ENCODE peak calls at places on chromosomes 1 and 21, in eight cellular contexts. M is Caco-2, U is psoas muscle, R is astrocyte of the cerebellum, I is GM12864, B is bronchial epithelial cell, H is cardiac muscle cell, A is epithelial cell of esophagus. G is an unnamed sample.

GRCh38 chr1:148362930-148363810 is 119.9 kb downstream of the PPIAL4G start:
- DNase-seq in B (peak), M (no peak), I (no peak), H (no peak), U (no peak), R (no peak), A (peak), G (no peak)

GRCh38 chr1:57124768-57125446 is 159.1 kb upstream of the C8B start:
- DNase-seq in R (no peak), I (no peak), B (peak), A (peak), U (no peak), H (peak), M (no peak), G (peak)

GRCh38 chr1:26705788-26706237 is 10.0 kb downstream of the ARID1A start:
- DNase-seq in I (no peak), H (peak), B (peak), M (no peak), R (peak), U (no peak), A (peak), G (peak)

GRCh38 chr1:155127105-155127671 is 488 bp upstream of the EFNA1 start:
- DNase-seq in R (no peak), A (peak), H (peak), B (peak), M (peak), U (peak), I (no peak), G (peak)

GRCh38 chr1:108200627-108201106 is 524 bp upstream of the SLC25A24 start:
- DNase-seq in A (peak), H (peak), B (peak), U (no peak), M (peak), R (no peak), I (no peak), G (peak)

GRCh38 chr1:118984990-118985608 is 3.0 kb downstream of the TBX15 start:
- DNase-seq in R (no peak), A (no peak), B (no peak), H (no peak), I (no peak), M (no peak), U (no peak), G (no peak)

GRCh38 chr1:27349784-27350672 is 8.2 kb downstream of the SYTL1 start:
- DNase-seq in M (peak), A (peak), H (peak), I (no peak), U (peak), B (peak), R (no peak), G (peak)

GRCh38 chr21:15277498-15277897 is 212.7 kb upstream of the NRIP1 start:
- DNase-seq in R (peak), A (no peak), B (no peak), H (no peak), I (no peak), U (no peak), M (no peak), G (no peak)

GRCh38 chr1:158998781-158999161 is 10.9 kb upstream of the IFI16 start:
- DNase-seq in U (peak), I (no peak), M (no peak), A (peak), R (no peak), B (peak), H (peak), G (no peak)

GRCh38 chr1:167922611-167923074 is 8.7 kb upstream of the ADCY10 start:
- DNase-seq in R (no peak), B (peak), H (no peak), M (no peak), I (no peak), U (no peak), A (peak), G (no peak)

GRCh38 chr1:76957961-76958360 is 90.7 kb downstream of the ST6GALNAC5 start:
- DNase-seq in H (no peak), B (no peak), M (no peak), R (no peak), U (no peak), A (no peak), I (no peak), G (no peak)

GRCh38 chr1:20076223-20076622 is 6.2 kb downstream of the PLA2G5 start:
- DNase-seq in R (no peak), A (no peak), B (no peak), U (no peak), M (no peak), H (no peak), I (no peak), G (no peak)

GRCh38 chr1:109089242-109090015 is 1.1 kb upstream of the TMEM167B start:
- DNase-seq in U (peak), B (peak), A (peak), R (no peak), H (peak), I (no peak), M (peak), G (no peak)

GRCh38 chr21:38965241-38965640 is 159.5 kb downstream of the ETS2 start:
- DNase-seq in R (no peak), A (peak), H (no peak), U (no peak), M (peak), B (no peak), I (no peak), G (no peak)

GRCh38 chr1:5971471-5972197 is 20.6 kb downstream of the NPHP4 start:
- DNase-seq in A (no peak), B (no peak), R (no peak), M (no peak), H (no peak), I (no peak), U (no peak), G (no peak)

GRCh38 chr1:209635850-209636249 is 16.4 kb downstream of the LAMB3 start:
- DNase-seq in M (no peak), A (no peak), B (no peak), U (no peak), R (no peak), I (no peak), H (no peak), G (no peak)

GRCh38 chr21:35349378-35350080 is 300.4 kb upstream of the RUNX1 start:
- DNase-seq in A (no peak), B (peak), M (no peak), H (peak), I (no peak), U (no peak), R (peak), G (peak)

GRCh38 chr1:223765036-223765718 is 52.8 kb downstream of the CAPN2 start:
- DNase-seq in A (no peak), H (peak), M (peak), U (no peak), B (no peak), R (no peak), I (no peak), G (no peak)

GRCh38 chr1:119327066-119327435 is 41.5 kb upstream of the HAO2 start:
- DNase-seq in B (no peak), I (no peak), H (no peak), U (no peak), R (no peak), A (peak), M (no peak), G (no peak)

GRCh38 chr1:6880951-6881690 is 95.9 kb downstream of the CAMTA1 start:
- DNase-seq in A (peak), H (no peak), I (no peak), U (no peak), R (no peak), M (no peak), B (no peak), G (no peak)

GRCh38 chr1:3598051-3598471 is 13.2 kb downstream of the MEGF6 start:
- DNase-seq in U (peak), R (peak), I (no peak), M (no peak), H (peak), A (peak), B (peak), G (no peak)

GRCh38 chr1:199041173-199041914 is 402.5 kb downstream of the PTPRC start:
- DNase-seq in A (no peak), I (peak), M (no peak), R (no peak), H (peak), U (no peak), B (no peak), G (no peak)

GRCh38 chr1:18651727-18652126 is 21.1 kb downstream of the PAX7 start:
- DNase-seq in H (no peak), U (no peak), M (no peak), I (no peak), A (no peak), R (no peak), B (no peak), G (no peak)

GRCh38 chr1:67459068-67459467 is 28.9 kb upstream of the SERBP1 start:
- DNase-seq in B (peak), H (no peak), U (no peak), M (no peak), A (peak), I (no peak), R (no peak), G (no peak)

GRCh38 chr1:43776043-43776761 is 68.9 kb downstream of the ST3GAL3 start:
- DNase-seq in R (no peak), I (no peak), B (peak), H (peak), U (no peak), M (no peak), A (peak), G (peak)

GRCh38 chr1:63678200-63678599 is 85.0 kb downstream of the PGM1 start:
- DNase-seq in R (no peak), H (no peak), I (no peak), M (no peak), U (no peak), B (no peak), A (no peak), G (no peak)

GRCh38 chr1:174414205-174414604 is 33.6 kb upstream of the GPR52 start:
- DNase-seq in A (no peak), I (no peak), U (no peak), M (no peak), H (no peak), R (no peak), B (no peak), G (no peak)

GRCh38 chr1:235018720-235019444 is 109.8 kb downstream of the TOMM20 start:
- DNase-seq in B (no peak), R (no peak), H (no peak), M (no peak), U (no peak), A (no peak), I (no peak), G (no peak)

GRCh38 chr1:37922767-37923550 is 23.9 kb downstream of the INPP5B start:
- DNase-seq in M (no peak), I (peak), R (no peak), U (no peak), A (no peak), B (no peak), H (no peak), G (no peak)

GRCh38 chr1:33972676-33973395 is 109.0 kb downstream of the HMGB4 start:
- DNase-seq in H (peak), U (peak), M (no peak), I (no peak), B (no peak), A (no peak), R (no peak), G (no peak)

GRCh38 chr21:33898546-33898945 is 17.1 kb downstream of the ATP5PO start:
- DNase-seq in R (peak), U (no peak), H (no peak), A (no peak), B (no peak), M (no peak), I (no peak), G (no peak)

GRCh38 chr21:44299458-44300261 is at the start of gene PFKL:
- DNase-seq in I (peak), A (peak), U (peak), M (peak), B (peak), R (no peak), H (peak), G (no peak)

GRCh38 chr1:29062157-29062942 is 61.4 kb downstream of the TMEM200B start:
- DNase-seq in R (no peak), B (no peak), A (no peak), U (no peak), H (no peak), I (no peak), M (no peak), G (no peak)

GRCh38 chr1:233614743-233615521 is 1.0 kb downstream of the KCNK1 start:
- DNase-seq in M (no peak), I (peak), A (peak), H (no peak), U (no peak), B (peak), R (no peak), G (no peak)

GRCh38 chr1:110765640-110766335 is 91.0 kb upstream of the KCNA3 start:
- DNase-seq in R (peak), I (peak), H (peak), U (no peak), A (peak), B (peak), M (no peak), G (peak)

GRCh38 chr1:204331275-204331674 is 28.5 kb downstream of the PLEKHA6 start:
- DNase-seq in A (no peak), U (no peak), I (no peak), R (no peak), B (no peak), H (no peak), M (no peak), G (no peak)

GRCh38 chr1:201944002-201944401 is 2.3 kb downstream of the LMOD1 start:
- DNase-seq in A (no peak), I (no peak), B (no peak), M (no peak), R (no peak), U (no peak), H (no peak), G (no peak)

GRCh38 chr1:201944639-201945038 is 1.7 kb downstream of the LMOD1 start:
- DNase-seq in M (no peak), H (no peak), R (no peak), U (no peak), I (no peak), B (no peak), A (no peak), G (no peak)

GRCh38 chr1:201939271-201939973 is 6.9 kb downstream of the LMOD1 start:
- DNase-seq in A (no peak), U (no peak), B (no peak), H (no peak), I (no peak), R (no peak), M (no peak), G (no peak)

GRCh38 chr1:201941420-201942128 is 4.8 kb downstream of the LMOD1 start:
- DNase-seq in B (no peak), M (peak), A (no peak), U (no peak), I (no peak), H (no peak), R (no peak), G (no peak)

DNA sequence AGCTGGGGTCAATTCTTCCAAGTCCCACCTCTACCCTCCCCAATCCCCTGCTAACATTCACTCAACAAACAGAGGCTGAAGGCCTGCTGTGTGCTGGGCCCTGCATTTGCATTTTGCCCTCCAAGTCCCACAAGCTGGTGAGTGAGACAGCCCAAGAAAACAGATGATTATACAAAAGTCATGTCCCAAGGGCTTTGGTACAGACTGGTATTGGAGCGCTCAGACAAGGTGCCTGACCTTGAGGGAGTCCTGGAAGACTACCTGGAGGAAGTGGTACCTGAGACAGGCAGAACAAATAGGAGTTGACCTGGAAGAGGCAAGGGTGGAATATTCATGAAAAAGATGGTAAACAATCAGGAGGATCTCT is 4.2 kb downstream of the LMOD1 start:
- DNase-seq in B (no peak), M (no peak), U (no peak), A (no peak), R (no peak), I (no peak), H (no peak), G (no peak)
- H3K4me3 ChIP-seq in B (no peak), M (no peak), U (peak), A (no peak), R (no peak), I (no peak), H (peak), G (no peak)

GRCh38 chr1:39394598-39394997 is 96.8 kb upstream of the BMP8A start:
- DNase-seq in U (no peak), B (peak), H (no peak), A (peak), I (no peak), M (no peak), R (no peak), G (no peak)

GRCh38 chr1:39391741-39392679 is 99.4 kb upstream of the BMP8A start:
- DNase-seq in U (no peak), A (peak), M (no peak), B (peak), H (peak), I (no peak), R (peak), G (peak)

GRCh38 chr1:39394059-39394458 is 97.4 kb upstream of the BMP8A start:
- DNase-seq in H (no peak), I (no peak), M (no peak), R (no peak), A (no peak), U (no peak), B (no peak), G (no peak)

GRCh38 chr1:39393645-39394044 is 97.8 kb upstream of the BMP8A start:
- DNase-seq in R (no peak), A (no peak), B (no peak), M (no peak), H (no peak), I (no peak), U (no peak), G (no peak)

GRCh38 chr1:39392851-39393573 is 98.4 kb upstream of the BMP8A start:
- DNase-seq in H (no peak), U (no peak), M (no peak), I (no peak), A (no peak), B (no peak), R (no peak), G (no peak)
- H3K4me3 ChIP-seq in H (no peak), U (no peak), M (no peak), I (no peak), A (no peak), B (no peak), R (no peak), G (no peak)

GRCh38 chr1:183279835-183280234 is 93.8 kb downstream of the LAMC2 start:
- DNase-seq in M (peak), B (peak), A (peak), R (no peak), U (peak), H (peak), I (no peak), G (peak)
- H3K4me3 ChIP-seq in M (no peak), B (no peak), A (no peak), R (no peak), U (no peak), H (no peak), I (no peak), G (no peak)

GRCh38 chr1:1120866-1121563 is 5.1 kb upstream of the C1orf159 start:
- DNase-seq in I (no peak), A (no peak), M (no peak), R (no peak), U (no peak), B (no peak), H (no peak), G (no peak)
- H3K4me3 ChIP-seq in I (no peak), A (no peak), M (no peak), R (no peak), U (no peak), B (no peak), H (no peak), G (no peak)

GRCh38 chr1:193183019-193183643 is 3.3 kb downstream of the B3GALT2 start:
- DNase-seq in U (no peak), H (peak), I (peak), R (peak), A (peak), M (no peak), B (peak), G (no peak)

GRCh38 chr1:193185206-193185605 is 1.2 kb downstream of the B3GALT2 start:
- DNase-seq in U (no peak), H (no peak), R (no peak), B (no peak), M (no peak), I (no peak), A (no peak), G (no peak)

GRCh38 chr1:193184776-193185175 is 1.6 kb downstream of the B3GALT2 start:
- DNase-seq in M (no peak), B (no peak), U (no peak), R (no peak), A (no peak), H (no peak), I (no peak), G (no peak)

GRCh38 chr1:193187114-193187513 is 701 bp upstream of the B3GALT2 start:
- DNase-seq in R (no peak), I (no peak), M (no peak), A (no peak), H (no peak), U (no peak), B (no peak), G (no peak)

DNA sequence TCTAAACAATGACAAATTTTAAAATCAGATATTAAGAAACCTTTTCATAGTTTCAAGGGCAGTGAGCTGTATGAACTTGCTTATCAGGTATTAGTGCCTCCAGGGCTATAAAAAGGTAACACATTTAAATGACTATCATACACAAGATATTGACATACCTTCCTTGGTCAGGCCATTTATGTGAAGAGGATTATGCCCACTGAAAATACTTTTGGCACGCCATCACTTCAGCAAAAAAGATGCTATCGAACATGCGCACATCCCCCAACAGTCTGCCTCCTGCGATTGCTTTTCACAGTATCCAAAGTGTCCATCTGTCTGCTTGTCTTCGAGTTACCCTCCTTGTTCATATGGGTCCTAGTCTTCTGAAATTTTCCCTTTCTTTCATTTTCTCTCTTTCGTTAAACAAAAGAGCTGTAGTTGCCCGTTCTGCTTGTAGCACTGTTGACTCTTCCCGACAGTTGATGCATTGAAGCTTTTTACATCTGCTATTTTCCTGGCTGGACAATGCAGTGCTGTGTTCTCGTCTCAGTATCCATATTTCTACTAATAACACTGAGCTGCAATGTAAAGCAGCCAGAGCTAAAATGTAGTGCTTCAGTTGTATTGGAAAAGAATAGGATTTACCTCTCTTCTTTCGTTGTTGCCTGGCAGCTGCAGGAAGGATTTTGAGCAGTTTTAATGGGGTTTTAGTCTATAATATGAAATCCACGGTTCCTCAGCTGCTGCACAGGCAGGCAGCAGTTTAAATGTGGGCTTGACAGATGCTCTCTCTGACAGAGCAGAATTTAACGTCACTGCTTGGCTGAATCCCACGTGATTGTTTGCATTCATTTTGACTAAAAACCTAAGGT is at the start of gene B3GALT2:
- DNase-seq in U (no peak), H (peak), R (no peak), B (peak), M (no peak), I (no peak), A (peak), G (no peak)
- H3K4me3 ChIP-seq in U (peak), H (peak), R (peak), B (no peak), M (peak), I (no peak), A (no peak), G (peak)

DNA sequence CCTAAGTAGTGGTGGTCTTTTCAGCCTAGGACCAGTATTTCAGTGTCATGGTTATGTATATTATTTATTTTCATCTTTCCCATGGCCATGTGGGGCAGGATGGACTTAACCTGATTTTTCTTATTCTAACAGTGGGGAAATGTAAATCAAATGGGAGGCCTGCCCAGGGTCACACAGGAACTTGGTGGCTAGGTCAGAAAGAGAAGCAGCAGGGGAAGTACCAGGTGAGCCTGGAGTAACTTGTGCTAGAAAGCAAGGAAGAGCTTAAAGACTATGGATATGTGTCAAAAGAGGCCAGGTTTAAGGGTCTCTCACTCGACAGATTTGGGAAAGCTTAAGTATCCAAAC is 936 bp downstream of the ZFP69B start:
- DNase-seq in A (no peak), U (no peak), M (no peak), I (no peak), B (peak), R (no peak), H (no peak), G (no peak)
- H3K4me3 ChIP-seq in A (peak), U (peak), M (no peak), I (peak), B (peak), R (peak), H (no peak), G (peak)

GRCh38 chr1:145730467-145730866 is 11.2 kb downstream of the CD160 start:
- DNase-seq in H (no peak), I (no peak), M (no peak), U (no peak), A (no peak), R (no peak), B (no peak), G (no peak)
- H3K4me3 ChIP-seq in H (no peak), I (no peak), M (no peak), U (no peak), A (no peak), R (no peak), B (no peak), G (no peak)

GRCh38 chr1:228104526-228105251 is 1.6 kb upstream of the C1orf35 start:
- DNase-seq in I (no peak), A (no peak), M (no peak), B (no peak), R (no peak), U (no peak), H (no peak), G (no peak)
- H3K4me3 ChIP-seq in I (peak), A (no peak), M (no peak), B (no peak), R (no peak), U (no peak), H (no peak), G (no peak)

G was measured in skeletal muscle cell.